ENCODE peak calls at places on chromosomes 4 and X, in five cellular contexts. One of them, this sample, is unnamed. For H3K36me3, the result is how much of the 10 kb centered on the place peaks cover.

GRCh38 chrX:71993371-71993770 is 82.7 kb downstream of the NHSL2 start:
- DNase-seq in DND-41: no peak
- DNase-seq in HepG2: no peak
- DNase-seq in GM23248: no peak
- DNase-seq in endodermal cell: no peak
- DNase-seq in this sample: no peak

GRCh38 chr4:145804134-145804533 is 124.2 kb downstream of the C4orf51 start:
- DNase-seq in DND-41: no peak
- DNase-seq in HepG2: peak
- DNase-seq in GM23248: peak
- DNase-seq in endodermal cell: no peak
- DNase-seq in this sample: no peak

GRCh38 chr4:6071959-6072720 is 53.9 kb upstream of the C4orf50 start:
- DNase-seq in DND-41: no peak
- DNase-seq in HepG2: no peak
- DNase-seq in GM23248: peak
- DNase-seq in endodermal cell: no peak
- DNase-seq in this sample: no peak

GRCh38 chr4:120066182-120066524 is 495 bp downstream of the MAD2L1 start:
- DNase-seq in DND-41: peak
- DNase-seq in HepG2: peak
- DNase-seq in GM23248: peak
- DNase-seq in endodermal cell: no peak
- DNase-seq in this sample: no peak

GRCh38 chr4:2045518-2045951 is 13.6 kb upstream of the NAT8L start:
- DNase-seq in DND-41: no peak
- DNase-seq in HepG2: no peak
- DNase-seq in GM23248: peak
- DNase-seq in endodermal cell: no peak
- DNase-seq in this sample: no peak

GRCh38 chr4:88335092-88335665 is 43.5 kb upstream of the HERC6 start:
- DNase-seq in DND-41: no peak
- DNase-seq in HepG2: peak
- DNase-seq in GM23248: peak
- DNase-seq in endodermal cell: peak
- DNase-seq in this sample: no peak

GRCh38 chr4:17961249-17961648 is 60.3 kb downstream of the LCORL start:
- DNase-seq in DND-41: no peak
- DNase-seq in HepG2: no peak
- DNase-seq in GM23248: no peak
- DNase-seq in endodermal cell: no peak
- DNase-seq in this sample: no peak

GRCh38 chrX:132861076-132861475 is 97.4 kb downstream of the HS6ST2 start:
- DNase-seq in DND-41: no peak
- DNase-seq in HepG2: no peak
- DNase-seq in GM23248: no peak
- DNase-seq in endodermal cell: no peak
- DNase-seq in this sample: no peak

GRCh38 chr4:100093091-100093866 is 97.0 kb downstream of the DDIT4L start:
- DNase-seq in DND-41: peak
- DNase-seq in HepG2: peak
- DNase-seq in GM23248: peak
- DNase-seq in endodermal cell: peak
- DNase-seq in this sample: peak

GRCh38 chr4:107253579-107254068 is 217.5 kb upstream of the DKK2 start:
- DNase-seq in DND-41: no peak
- DNase-seq in HepG2: no peak
- DNase-seq in GM23248: no peak
- DNase-seq in endodermal cell: no peak
- DNase-seq in this sample: no peak

GRCh38 chr4:51865717-51866116 is 22.8 kb downstream of the DCUN1D4 start:
- DNase-seq in DND-41: no peak
- DNase-seq in HepG2: no peak
- DNase-seq in GM23248: no peak
- DNase-seq in endodermal cell: no peak
- DNase-seq in this sample: no peak
- H3K36me3 ChIP-seq in DND-41: half or more
- H3K36me3 ChIP-seq in HepG2: under half
- H3K36me3 ChIP-seq in GM23248: under half
- H3K36me3 ChIP-seq in endodermal cell: half or more
- H3K36me3 ChIP-seq in this sample: under half

DNA sequence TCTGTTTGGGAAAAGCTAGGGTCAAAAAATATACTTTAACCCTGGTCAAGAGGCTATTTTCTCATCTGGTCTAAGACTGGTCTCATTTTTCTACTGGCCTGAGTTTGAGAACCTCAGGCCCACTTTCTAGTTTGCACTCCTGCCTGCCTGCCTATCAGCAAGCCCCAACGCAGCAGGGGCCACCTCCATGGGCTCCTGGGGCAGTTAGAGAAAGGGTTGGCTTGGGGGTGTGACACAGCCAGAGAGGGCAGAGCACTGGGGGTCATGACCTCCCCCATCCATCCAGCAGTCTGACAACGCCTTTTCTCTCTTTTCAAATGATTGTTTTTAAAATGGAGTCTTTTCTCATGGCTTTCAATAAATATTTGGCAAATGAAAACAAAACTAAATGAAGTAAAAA is 64.5 kb downstream of the RASL11B start:
- DNase-seq in DND-41: no peak
- DNase-seq in HepG2: no peak
- DNase-seq in GM23248: no peak
- DNase-seq in endodermal cell: no peak
- DNase-seq in this sample: no peak
- H3K9ac ChIP-seq in DND-41: no peak
- H3K9ac ChIP-seq in HepG2: no peak
- H3K9ac ChIP-seq in GM23248: no peak
- H3K9ac ChIP-seq in endodermal cell: no peak
- H3K9ac ChIP-seq in this sample: no peak

DNA sequence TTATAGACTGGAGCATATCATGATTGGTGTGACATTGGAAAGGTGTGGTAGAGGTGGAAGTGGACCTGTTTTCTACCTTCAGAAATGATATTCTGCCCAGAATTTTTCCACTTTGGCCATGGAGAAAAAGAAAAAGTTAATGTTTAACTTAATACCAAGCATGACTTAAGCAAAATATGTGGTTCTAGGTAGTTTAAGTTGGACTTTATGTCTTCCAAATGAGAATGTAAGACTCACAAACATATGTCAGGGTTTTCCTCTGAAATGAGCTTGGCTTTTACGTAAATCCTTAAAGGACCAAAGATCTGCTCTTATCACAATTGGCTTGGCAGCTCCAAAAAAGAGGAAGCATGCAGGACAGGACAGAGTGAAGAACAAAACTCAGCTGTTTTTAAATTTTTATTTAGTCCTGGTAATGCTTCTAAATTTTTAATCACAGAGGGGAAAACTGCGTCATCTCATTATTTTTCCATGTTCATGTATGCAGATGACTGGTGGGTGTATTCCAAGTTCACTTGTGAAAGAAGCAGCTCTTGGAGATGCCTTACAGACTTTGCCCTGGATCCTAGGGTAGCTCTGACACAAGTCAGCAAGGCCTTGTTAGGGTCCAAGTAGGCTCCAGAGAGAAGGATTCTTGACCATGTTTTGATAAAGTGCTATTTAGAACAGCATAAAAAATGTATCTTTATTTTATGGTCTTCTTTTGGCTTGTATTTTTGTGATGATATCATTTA is 98.2 kb downstream of the ANK2 start:
- DNase-seq in DND-41: no peak
- DNase-seq in HepG2: peak
- DNase-seq in GM23248: peak
- DNase-seq in endodermal cell: no peak
- DNase-seq in this sample: no peak
- H3K27ac ChIP-seq in DND-41: no peak
- H3K27ac ChIP-seq in HepG2: peak
- H3K27ac ChIP-seq in GM23248: peak
- H3K27ac ChIP-seq in endodermal cell: no peak
- H3K27ac ChIP-seq in this sample: no peak

GRCh38 chr4:169117591-169118081 is 107.6 kb upstream of the CBR4 start:
- DNase-seq in DND-41: no peak
- DNase-seq in HepG2: no peak
- DNase-seq in GM23248: peak
- DNase-seq in endodermal cell: no peak
- DNase-seq in this sample: no peak

GRCh38 chr4:169114341-169114974 is 104.4 kb upstream of the CBR4 start:
- DNase-seq in DND-41: no peak
- DNase-seq in HepG2: no peak
- DNase-seq in GM23248: no peak
- DNase-seq in endodermal cell: no peak
- DNase-seq in this sample: no peak

GRCh38 chr4:169116270-169116901 is 106.3 kb upstream of the CBR4 start:
- DNase-seq in DND-41: no peak
- DNase-seq in HepG2: no peak
- DNase-seq in GM23248: peak
- DNase-seq in endodermal cell: peak
- DNase-seq in this sample: no peak

GRCh38 chr4:169115897-169116254 is 105.8 kb upstream of the CBR4 start:
- DNase-seq in DND-41: no peak
- DNase-seq in HepG2: no peak
- DNase-seq in GM23248: peak
- DNase-seq in endodermal cell: peak
- DNase-seq in this sample: peak

DNA sequence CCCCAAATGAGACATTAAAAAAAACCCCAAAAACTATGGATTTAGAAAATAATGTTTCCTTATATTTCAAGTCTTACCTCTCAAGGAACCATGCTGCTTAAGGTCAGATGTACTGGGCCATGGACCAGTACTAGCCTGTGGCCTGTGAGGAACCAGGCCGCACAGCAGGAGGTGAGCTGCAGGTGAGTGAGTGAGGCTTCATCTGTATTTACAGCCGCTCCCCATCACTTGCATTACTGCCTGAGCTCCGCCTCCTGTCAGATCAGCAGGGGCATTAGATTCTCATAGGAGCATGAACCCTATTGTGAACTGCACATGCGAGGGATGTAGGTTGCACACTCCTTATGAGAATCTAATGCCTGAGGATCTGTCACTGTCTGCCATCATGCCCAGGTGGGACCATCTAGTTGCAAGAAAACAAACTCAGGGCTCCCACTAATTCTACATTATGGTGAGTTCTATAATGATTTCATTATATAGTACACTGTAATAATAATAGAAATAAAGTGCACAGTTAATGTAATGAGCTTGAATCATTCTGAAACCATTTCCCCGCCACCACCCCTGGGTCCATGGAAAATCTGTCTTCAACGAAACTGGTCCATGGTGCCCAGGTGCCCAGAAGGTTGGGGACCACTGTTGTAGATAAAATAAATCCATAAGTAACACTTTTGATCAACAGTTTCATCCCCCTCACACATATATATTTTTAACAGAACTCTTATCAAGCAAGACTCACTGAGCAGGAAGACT is 105.3 kb upstream of the CBR4 start:
- DNase-seq in DND-41: no peak
- DNase-seq in HepG2: no peak
- DNase-seq in GM23248: no peak
- DNase-seq in endodermal cell: no peak
- DNase-seq in this sample: no peak
- H3K36me3 ChIP-seq in DND-41: under half
- H3K36me3 ChIP-seq in HepG2: under half
- H3K36me3 ChIP-seq in GM23248: half or more
- H3K36me3 ChIP-seq in endodermal cell: half or more
- H3K36me3 ChIP-seq in this sample: under half

GRCh38 chr4:169859366-169860216 is 101.8 kb upstream of the HPF1 start:
- DNase-seq in DND-41: no peak
- DNase-seq in HepG2: no peak
- DNase-seq in GM23248: no peak
- DNase-seq in endodermal cell: peak
- DNase-seq in this sample: no peak
- H3K9ac ChIP-seq in DND-41: no peak
- H3K9ac ChIP-seq in HepG2: no peak
- H3K9ac ChIP-seq in GM23248: no peak
- H3K9ac ChIP-seq in endodermal cell: no peak
- H3K9ac ChIP-seq in this sample: no peak

GRCh38 chr4:925771-926500 is 6.2 kb downstream of the GAK start:
- DNase-seq in DND-41: no peak
- DNase-seq in HepG2: no peak
- DNase-seq in GM23248: no peak
- DNase-seq in endodermal cell: no peak
- DNase-seq in this sample: no peak
- H3K27ac ChIP-seq in DND-41: no peak
- H3K27ac ChIP-seq in HepG2: no peak
- H3K27ac ChIP-seq in GM23248: no peak
- H3K27ac ChIP-seq in endodermal cell: no peak
- H3K27ac ChIP-seq in this sample: no peak

DNA sequence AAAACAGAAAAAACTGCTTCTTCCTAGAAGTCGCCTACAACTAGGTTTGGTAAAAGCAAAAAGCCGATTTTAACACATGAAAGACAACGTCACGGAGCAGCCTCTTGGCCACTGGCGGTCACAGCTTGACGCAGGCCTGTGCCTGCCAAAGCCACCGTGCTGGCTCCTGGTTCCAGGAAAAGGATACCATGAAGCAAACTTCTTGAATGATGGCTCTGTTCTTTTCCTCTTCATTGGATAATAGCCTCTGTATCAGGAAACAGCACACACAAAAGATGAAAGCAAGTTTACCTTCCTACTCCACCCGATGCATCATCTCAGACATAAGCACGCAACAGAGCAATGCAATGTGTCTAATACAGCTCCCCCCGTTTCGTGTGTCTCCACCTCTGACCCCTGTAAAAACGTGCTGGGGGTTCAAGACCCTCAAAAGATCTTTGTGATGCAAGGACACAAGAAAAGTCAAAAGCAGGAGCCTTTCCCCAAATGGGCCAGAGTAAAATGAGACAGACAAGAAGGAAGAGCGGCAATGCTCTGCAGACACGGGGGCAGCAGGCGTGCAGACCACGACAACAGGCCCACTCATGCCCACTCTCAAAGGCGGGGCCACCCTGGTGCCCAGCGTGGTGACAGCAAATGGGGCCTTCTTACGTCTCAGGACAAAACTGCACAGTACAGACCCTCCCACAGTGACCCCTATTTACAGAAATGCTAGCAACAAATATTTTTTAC is 19.4 kb downstream of the GAK start:
- DNase-seq in DND-41: no peak
- DNase-seq in HepG2: no peak
- DNase-seq in GM23248: no peak
- DNase-seq in endodermal cell: no peak
- DNase-seq in this sample: no peak
- H3K36me3 ChIP-seq in DND-41: half or more
- H3K36me3 ChIP-seq in HepG2: under half
- H3K36me3 ChIP-seq in GM23248: under half
- H3K36me3 ChIP-seq in endodermal cell: under half
- H3K36me3 ChIP-seq in this sample: under half

DNA sequence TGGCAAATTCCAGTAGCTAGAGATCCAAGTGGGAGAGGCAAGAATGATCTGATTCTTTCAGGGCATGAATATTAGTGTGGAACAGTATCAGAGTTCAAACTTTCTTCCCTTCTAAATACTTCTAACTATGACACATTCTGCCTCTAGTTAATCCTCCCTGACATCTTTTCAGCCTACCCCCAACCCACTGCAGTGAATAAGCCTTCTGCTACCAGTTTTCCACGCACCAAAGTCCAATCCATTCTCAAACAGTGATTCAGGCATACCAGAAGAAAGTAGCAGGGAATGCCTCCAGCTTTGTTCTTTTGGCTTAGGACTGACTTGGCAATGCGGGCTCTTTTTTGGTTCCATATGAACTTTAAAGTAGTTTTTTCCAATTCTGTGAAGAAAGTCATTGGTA is 155.4 kb upstream of the FTHL17 start:
- DNase-seq in DND-41: no peak
- DNase-seq in HepG2: peak
- DNase-seq in GM23248: peak
- DNase-seq in endodermal cell: no peak
- DNase-seq in this sample: no peak
- H3K9ac ChIP-seq in DND-41: no peak
- H3K9ac ChIP-seq in HepG2: no peak
- H3K9ac ChIP-seq in GM23248: no peak
- H3K9ac ChIP-seq in endodermal cell: no peak
- H3K9ac ChIP-seq in this sample: no peak